ENCODE peak calls at places on chromosomes 16 and 17, in eight cellular contexts. K, N, R, V, H, U, W and Z are unnamed samples.

GRCh38 chr17:41544497-41544896 is 16.4 kb upstream of the KRT19 start:
- DNase-seq in K (no peak), N (no peak), R (no peak), V (no peak), H (no peak), U (no peak), W (no peak), Z (no peak)

GRCh38 chr17:40499551-40500189 is 1.8 kb downstream of the TNS4 start:
- DNase-seq in K (peak), N (no peak), R (peak), V (peak), H (no peak), U (peak), W (peak), Z (no peak)

GRCh38 chr17:83103938-83104311 is 24.5 kb downstream of the METRNL start:
- DNase-seq in K (no peak), N (no peak), R (no peak), V (no peak), H (no peak), U (no peak), W (no peak), Z (no peak)

GRCh38 chr17:40612510-40613244 is 34.9 kb downstream of the SMARCE1 start:
- DNase-seq in K (no peak), N (no peak), R (no peak), V (no peak), H (no peak), U (no peak), W (no peak), Z (no peak)

GRCh38 chr17:43733956-43734355 is 24.6 kb downstream of the SOST start:
- DNase-seq in K (no peak), N (no peak), R (no peak), V (no peak), H (no peak), U (no peak), W (no peak), Z (no peak)

GRCh38 chr17:16259926-16260325 is 42.9 kb downstream of the PIGL start:
- DNase-seq in K (no peak), N (no peak), R (no peak), V (peak), H (no peak), U (no peak), W (no peak), Z (no peak)

GRCh38 chr16:70391881-70392481 is 45.3 kb downstream of the DDX19A start:
- DNase-seq in K (no peak), N (no peak), R (peak), V (no peak), H (no peak), U (no peak), W (peak), Z (no peak)

GRCh38 chr16:74565378-74565777 is 41.5 kb downstream of the GLG1 start:
- DNase-seq in K (no peak), N (no peak), R (no peak), V (no peak), H (no peak), U (no peak), W (no peak), Z (no peak)

GRCh38 chr16:3754304-3754703 is 37.0 kb upstream of the TRAP1 start:
- DNase-seq in K (no peak), N (no peak), R (no peak), V (no peak), H (no peak), U (no peak), W (no peak), Z (no peak)

GRCh38 chr16:3756113-3756512 is 38.8 kb upstream of the TRAP1 start:
- DNase-seq in K (no peak), N (no peak), R (no peak), V (no peak), H (no peak), U (no peak), W (no peak), Z (no peak)

GRCh38 chr16:3752984-3753383 is 35.7 kb upstream of the TRAP1 start:
- DNase-seq in K (no peak), N (no peak), R (no peak), V (no peak), H (no peak), U (no peak), W (no peak), Z (no peak)

GRCh38 chr16:3754772-3755171 is 37.4 kb upstream of the TRAP1 start:
- DNase-seq in K (no peak), N (no peak), R (no peak), V (no peak), H (no peak), U (no peak), W (no peak), Z (no peak)

GRCh38 chr16:3755249-3755648 is 37.9 kb upstream of the TRAP1 start:
- DNase-seq in K (no peak), N (no peak), R (no peak), V (no peak), H (no peak), U (no peak), W (no peak), Z (no peak)
- TF ChIP-seq CTCF in K (no peak), N (no peak), R (no peak), V (no peak), H (no peak), U (no peak), W (no peak), Z (no peak)

DNA sequence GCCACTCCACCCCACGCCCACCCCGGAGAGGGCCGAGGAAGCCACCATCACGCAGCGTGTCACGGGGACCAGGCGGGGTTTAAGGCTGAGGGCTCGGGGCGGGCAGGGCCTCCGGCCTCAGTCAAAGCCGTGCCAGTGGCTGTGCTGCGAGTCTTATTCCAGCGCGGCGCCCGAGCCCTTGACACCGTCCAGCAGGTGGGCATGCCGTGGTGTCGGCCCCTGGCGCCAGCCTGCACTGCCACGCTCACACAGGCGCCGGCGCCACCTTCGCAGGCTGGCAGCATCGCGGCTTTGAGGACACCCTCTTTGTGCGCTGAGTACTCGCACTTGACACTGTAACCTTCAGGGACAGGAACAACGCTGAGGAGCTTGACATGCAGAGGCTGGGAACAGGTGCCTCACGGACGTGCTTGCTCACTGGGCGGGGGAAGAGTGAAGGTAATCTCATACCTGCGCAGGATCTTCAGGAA is 34.0 kb upstream of the ZNF629 start:
- DNase-seq in K (no peak), N (no peak), R (no peak), V (peak), H (no peak), U (no peak), W (no peak), Z (no peak)
- TF ChIP-seq CTCF in K (no peak), N (no peak), R (no peak), V (no peak), H (no peak), U (no peak), W (no peak), Z (no peak)

DNA sequence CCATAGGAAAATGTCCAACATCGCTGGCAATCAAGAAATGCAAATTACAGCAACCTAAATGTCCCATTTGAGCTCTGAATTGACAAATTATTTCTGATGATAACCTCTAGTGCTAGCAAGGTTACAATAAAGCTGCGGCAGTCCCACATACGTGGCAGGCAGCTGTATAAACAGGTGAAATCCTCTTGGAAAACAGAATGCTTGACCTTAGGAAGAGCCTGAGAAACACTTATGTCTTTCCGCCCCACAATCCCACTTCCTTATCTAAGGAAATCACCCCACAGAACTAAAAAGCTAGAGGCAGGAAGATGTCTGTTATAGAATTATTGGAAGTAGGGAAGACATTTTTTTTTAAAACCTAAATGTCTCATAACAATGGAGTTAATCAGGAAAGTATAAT is 154.3 kb downstream of the KATNIP start:
- DNase-seq in K (no peak), N (no peak), R (no peak), V (no peak), H (no peak), U (no peak), W (no peak), Z (no peak)
- TF ChIP-seq CTCF in K (no peak), N (no peak), R (no peak), V (no peak), H (no peak), U (no peak), W (no peak), Z (no peak)

DNA sequence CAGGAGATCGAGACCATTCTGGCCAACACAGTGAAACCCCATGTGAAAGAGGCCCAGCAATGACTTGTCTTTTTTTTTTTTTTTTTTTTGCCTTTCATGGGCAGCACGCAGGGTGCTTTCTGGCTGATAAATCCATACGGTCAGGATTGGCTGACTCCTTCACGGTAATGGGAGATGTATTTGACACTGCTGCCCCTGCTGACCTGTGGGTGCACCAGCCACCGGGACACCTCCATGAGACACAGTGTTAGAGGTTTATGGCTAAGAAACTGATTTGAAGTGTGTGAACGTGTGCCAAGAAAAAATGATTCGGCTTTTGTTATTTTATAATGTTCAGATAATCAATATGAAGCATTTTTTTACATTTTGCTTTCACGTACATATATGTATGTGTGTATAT is 48.4 kb downstream of the MAP2K6 start:
- DNase-seq in K (no peak), N (no peak), R (no peak), V (no peak), H (no peak), U (no peak), W (no peak), Z (no peak)
- TF ChIP-seq CTCF in K (no peak), N (no peak), R (no peak), V (no peak), H (no peak), U (no peak), W (no peak), Z (no peak)

GRCh38 chr17:55532670-55533069 is 21.4 kb upstream of the SMIM36 start:
- DNase-seq in K (no peak), N (no peak), R (no peak), V (no peak), H (no peak), U (no peak), W (no peak), Z (no peak)

GRCh38 chr17:55524440-55525220 is 13.4 kb upstream of the SMIM36 start:
- DNase-seq in K (no peak), N (no peak), R (no peak), V (no peak), H (no peak), U (no peak), W (no peak), Z (no peak)

GRCh38 chr17:55531053-55531728 is 19.9 kb upstream of the SMIM36 start:
- DNase-seq in K (no peak), N (no peak), R (no peak), V (no peak), H (no peak), U (no peak), W (no peak), Z (no peak)

GRCh38 chr17:55530064-55530463 is 18.8 kb upstream of the SMIM36 start:
- DNase-seq in K (no peak), N (no peak), R (no peak), V (no peak), H (no peak), U (no peak), W (no peak), Z (no peak)

DNA sequence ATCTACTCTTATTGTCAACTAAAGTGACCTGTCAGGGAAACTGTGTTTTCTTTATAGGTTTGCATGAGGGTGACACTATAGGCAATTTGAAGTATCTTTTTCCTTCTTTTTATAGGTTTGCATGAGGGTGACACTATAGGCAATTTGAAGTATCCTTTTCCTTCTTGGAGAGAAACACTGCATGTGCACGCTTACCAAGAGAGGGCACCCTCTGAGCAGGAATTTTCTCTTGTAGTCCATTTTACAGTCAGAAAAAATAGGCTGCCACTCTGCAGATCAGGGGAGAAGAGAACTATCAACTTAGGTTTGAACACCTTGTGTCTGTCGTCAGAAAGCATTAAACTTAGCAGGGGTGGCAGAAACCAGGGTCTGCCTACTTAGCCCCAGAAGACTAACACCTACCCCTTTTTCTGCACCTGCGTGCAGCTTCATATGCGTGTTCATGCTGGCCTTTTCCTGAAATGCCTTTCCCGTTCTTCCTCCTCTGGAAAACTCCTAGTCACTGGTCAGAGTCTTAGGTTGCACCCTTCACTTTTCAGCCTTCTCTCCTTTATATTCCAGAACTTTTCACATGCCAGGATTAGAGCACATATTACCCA is 16.4 kb upstream of the SMIM36 start:
- DNase-seq in K (peak), N (no peak), R (no peak), V (no peak), H (no peak), U (peak), W (peak), Z (no peak)
- TF ChIP-seq CTCF in K (peak), N (no peak), R (peak), V (peak), H (peak), U (peak), W (peak), Z (no peak)

GRCh38 chr17:36657763-36658490 is 56.5 kb downstream of the MRM1 start:
- DNase-seq in K (peak), N (peak), R (no peak), V (peak), H (peak), U (peak), W (no peak), Z (no peak)
- TF ChIP-seq CTCF in K (peak), N (no peak), R (peak), V (no peak), H (peak), U (peak), W (peak), Z (no peak)

GRCh38 chr16:68257251-68257905 is 6.9 kb upstream of the SLC7A6 start:
- DNase-seq in K (no peak), N (peak), R (no peak), V (no peak), H (peak), U (no peak), W (no peak), Z (no peak)
- TF ChIP-seq CTCF in K (no peak), N (no peak), R (no peak), V (no peak), H (no peak), U (no peak), W (no peak), Z (no peak)

DNA sequence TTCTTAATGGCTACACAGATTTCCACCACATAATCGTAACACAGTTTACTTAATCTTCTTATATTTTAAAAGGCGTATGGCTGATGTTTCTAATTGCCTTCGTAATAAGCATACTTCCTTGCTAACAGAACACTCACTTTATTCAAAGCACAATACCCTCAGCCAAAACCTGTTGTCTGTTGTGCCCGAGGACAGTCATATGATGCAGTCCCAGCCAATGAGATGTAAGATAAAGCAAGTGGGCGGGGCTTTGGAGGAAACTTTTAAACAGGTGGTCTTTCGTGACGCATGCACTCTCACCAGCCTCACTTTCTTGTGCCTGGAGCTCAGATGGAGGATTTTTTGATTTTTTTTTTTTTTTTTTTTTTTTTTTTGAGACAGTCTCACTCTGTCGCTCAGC is 174.1 kb downstream of the ZFHX3 start:
- DNase-seq in K (no peak), N (no peak), R (no peak), V (no peak), H (no peak), U (no peak), W (no peak), Z (no peak)
- TF ChIP-seq CTCF in K (no peak), N (no peak), R (no peak), V (no peak), H (no peak), U (no peak), W (no peak), Z (no peak)